ENCODE peak calls at places on chromosome 7, in six cellular contexts. F is HEK293T, E is uterus, B is endothelial cell, N is M059J, Z is skeletal muscle cell. Q is an unnamed sample.

GRCh38 chr7:138864667-138865066 is 66.7 kb upstream of the ATP6V0A4 start:
- DNase-seq in F (no peak), E (no peak), B (no peak), N (peak), Z (peak), Q (no peak)

GRCh38 chr7:156919132-156919713 is 26.2 kb upstream of the LMBR1 start:
- DNase-seq in F (no peak), E (no peak), B (no peak), N (no peak), Z (no peak), Q (no peak)

GRCh38 chr7:151863386-151864079 is 13.4 kb downstream of the PRKAG2 start:
- DNase-seq in F (no peak), E (no peak), B (no peak), N (no peak), Z (no peak), Q (peak)

GRCh38 chr7:82455295-82455694 is 11.7 kb upstream of the CACNA2D1 start:
- DNase-seq in F (no peak), E (no peak), B (no peak), N (no peak), Z (no peak), Q (no peak)

GRCh38 chr7:90824386-90825307 is 228.5 kb downstream of the CDK14 start:
- DNase-seq in F (no peak), E (no peak), B (no peak), N (peak), Z (peak), Q (no peak)

GRCh38 chr7:140899883-140900282 is 24.8 kb downstream of the BRAF start:
- DNase-seq in F (peak), E (no peak), B (no peak), N (peak), Z (no peak), Q (peak)

GRCh38 chr7:1695800-1696454 is 25.9 kb downstream of the ELFN1 start:
- DNase-seq in F (no peak), E (no peak), B (no peak), N (no peak), Z (no peak), Q (no peak)

GRCh38 chr7:73635428-73636200 is 11.3 kb upstream of the MLXIPL start:
- DNase-seq in F (no peak), E (no peak), B (no peak), N (no peak), Z (no peak), Q (no peak)

GRCh38 chr7:150340024-150340749 is 1.2 kb downstream of the RARRES2 start:
- DNase-seq in F (no peak), E (peak), B (no peak), N (peak), Z (no peak), Q (peak)

GRCh38 chr7:23093546-23093945 is 12.0 kb upstream of the KLHL7 start:
- DNase-seq in F (no peak), E (no peak), B (no peak), N (peak), Z (no peak), Q (no peak)

GRCh38 chr7:101880536-101881443 is 63.4 kb downstream of the CUX1 start:
- DNase-seq in F (no peak), E (no peak), B (no peak), N (peak), Z (peak), Q (no peak)

GRCh38 chr7:157772486-157773130 is 435.8 kb downstream of the DNAJB6 start:
- DNase-seq in F (no peak), E (no peak), B (no peak), N (no peak), Z (no peak), Q (no peak)

GRCh38 chr7:116271980-116272886 is 61.9 kb downstream of the TES start:
- DNase-seq in F (no peak), E (peak), B (no peak), N (peak), Z (peak), Q (no peak)

GRCh38 chr7:42932861-42933591 is 850 bp downstream of the MRPL32 start:
- DNase-seq in F (peak), E (no peak), B (no peak), N (peak), Z (no peak), Q (peak)